ENCODE peak calls at places on chromosomes 11 and 22, in four cellular contexts. One of them, this sample, is unnamed.
A peak's percentile ranks its signal among the peaks of the same experiment; 100 is the strongest.

GRCh38 chr11:70381872-70382842 is 16.2 kb upstream of the CTTN start:
- DNase-seq in HepG2: no peak
- DNase-seq in GM12878: no peak
- DNase-seq in K562: peak; percentile 63
- DNase-seq in this sample: peak; percentile 95

GRCh38 chr11:61737131-61737530 is 15.3 kb upstream of the MYRF start:
- DNase-seq in GM12878: no peak
- DNase-seq in HepG2: no peak
- DNase-seq in K562: peak; percentile 59
- DNase-seq in this sample: no peak

GRCh38 chr11:96205460-96205809 is 137.6 kb downstream of the MAML2 start:
- DNase-seq in K562: no peak
- DNase-seq in GM12878: no peak
- DNase-seq in HepG2: no peak
- DNase-seq in this sample: no peak

GRCh38 chr11:64598106-64598796 is 7.2 kb downstream of the SLC22A12 start:
- DNase-seq in HepG2: no peak
- DNase-seq in K562: no peak
- DNase-seq in GM12878: no peak
- DNase-seq in this sample: no peak

GRCh38 chr11:66287256-66288137 is 1.4 kb downstream of the YIF1A start:
- DNase-seq in K562: no peak
- DNase-seq in GM12878: no peak
- DNase-seq in HepG2: no peak
- DNase-seq in this sample: no peak

GRCh38 chr11:76038608-76039007 is 167.7 kb downstream of the WNT11 start:
- DNase-seq in HepG2: no peak
- DNase-seq in GM12878: no peak
- DNase-seq in K562: no peak
- DNase-seq in this sample: no peak

GRCh38 chr22:37905534-37906363 is at the start of gene MICALL1:
- DNase-seq in GM12878: no peak
- DNase-seq in K562: peak; percentile 85
- DNase-seq in HepG2: no peak
- DNase-seq in this sample: peak; percentile 67

GRCh38 chr11:78220218-78221157 is 31.8 kb downstream of the USP35 start:
- DNase-seq in K562: no peak
- DNase-seq in GM12878: no peak
- DNase-seq in HepG2: no peak
- DNase-seq in this sample: no peak

GRCh38 chr11:14148653-14149273 is 186.2 kb downstream of the SPON1 start:
- DNase-seq in K562: no peak
- DNase-seq in GM12878: no peak
- DNase-seq in HepG2: peak; percentile 16
- DNase-seq in this sample: peak; percentile 44

GRCh38 chr11:10322830-10323792 is 18.2 kb downstream of the ADM start:
- DNase-seq in GM12878: no peak
- DNase-seq in HepG2: peak; percentile 84
- DNase-seq in K562: peak; percentile 64
- DNase-seq in this sample: peak; percentile 93

GRCh38 chr11:129896062-129896461 is 684 bp upstream of the NFRKB start:
- DNase-seq in GM12878: no peak
- DNase-seq in K562: peak; percentile 16
- DNase-seq in HepG2: no peak
- DNase-seq in this sample: no peak

GRCh38 chr22:43004362-43005035 is 10.4 kb downstream of the PACSIN2 start:
- DNase-seq in GM12878: no peak
- DNase-seq in K562: no peak
- DNase-seq in HepG2: peak; percentile 58
- DNase-seq in this sample: no peak

GRCh38 chr22:19959043-19959586 is 17.5 kb upstream of the TXNRD2 start:
- DNase-seq in HepG2: peak; percentile 92
- DNase-seq in K562: peak; percentile 100
- DNase-seq in GM12878: no peak
- DNase-seq in this sample: peak; percentile 39

GRCh38 chr11:27902981-27903624 is 202.8 kb upstream of the BDNF start:
- DNase-seq in K562: no peak
- DNase-seq in GM12878: no peak
- DNase-seq in HepG2: no peak
- DNase-seq in this sample: peak; percentile 73

GRCh38 chr11:69489031-69489745 is 7.7 kb downstream of the LINC01488 start:
- DNase-seq in GM12878: no peak
- DNase-seq in HepG2: no peak
- DNase-seq in K562: no peak
- DNase-seq in this sample: no peak

GRCh38 chr22:31923166-31923565 is 21.2 kb upstream of the YWHAH start:
- DNase-seq in K562: no peak
- DNase-seq in GM12878: no peak
- DNase-seq in HepG2: no peak
- DNase-seq in this sample: no peak

GRCh38 chr11:130037058-130037457 is 32.6 kb upstream of the APLP2 start:
- DNase-seq in HepG2: peak; percentile 77
- DNase-seq in K562: no peak
- DNase-seq in GM12878: no peak
- DNase-seq in this sample: peak; percentile 69

GRCh38 chr22:50270302-50271010 is at the start of gene MAPK11:
- DNase-seq in K562: peak; percentile 70
- DNase-seq in HepG2: peak; percentile 47
- DNase-seq in GM12878: no peak
- DNase-seq in this sample: peak; percentile 61

GRCh38 chr22:50269573-50270301 is 443 bp downstream of the MAPK11 start:
- DNase-seq in GM12878: no peak
- DNase-seq in HepG2: no peak
- DNase-seq in K562: peak; percentile 72
- DNase-seq in this sample: peak; percentile 31

GRCh38 chr22:50266994-50267393 is 3.2 kb downstream of the MAPK11 start:
- DNase-seq in HepG2: no peak
- DNase-seq in GM12878: no peak
- DNase-seq in K562: no peak
- DNase-seq in this sample: no peak

GRCh38 chr22:50267591-50268390 is 2.4 kb downstream of the MAPK11 start:
- DNase-seq in K562: peak; percentile 82
- DNase-seq in GM12878: no peak
- DNase-seq in HepG2: no peak
- DNase-seq in this sample: peak; percentile 38

GRCh38 chr22:50268655-50269113 is 1.5 kb downstream of the MAPK11 start:
- DNase-seq in K562: no peak
- DNase-seq in HepG2: no peak
- DNase-seq in GM12878: no peak
- DNase-seq in this sample: no peak
- H3K4me3 ChIP-seq in K562: no peak overlapping the region
- H3K4me3 ChIP-seq in HepG2: no peak overlapping the region
- H3K4me3 ChIP-seq in GM12878: no peak overlapping the region
- H3K4me3 ChIP-seq in this sample: no peak overlapping the region

DNA sequence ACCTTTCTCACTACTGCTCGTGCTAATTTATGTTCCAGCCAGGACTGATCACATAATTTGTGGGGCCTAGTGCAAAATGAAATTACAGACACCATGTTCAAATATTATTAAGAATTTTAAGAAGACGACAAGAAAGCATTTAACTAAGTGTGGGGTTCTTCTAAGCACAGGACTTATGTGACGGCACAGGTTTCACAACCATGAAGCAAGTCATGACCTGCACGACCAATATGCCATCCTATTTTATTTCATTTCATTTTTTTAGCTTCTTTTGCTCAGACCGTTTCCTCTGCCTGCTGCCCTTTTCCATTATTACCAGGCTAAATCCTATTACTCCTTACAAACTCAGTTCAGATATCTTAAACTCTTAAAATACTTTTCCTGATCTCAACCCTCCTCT is 462.5 kb downstream of the AASDHPPT start:
- DNase-seq in GM12878: no peak
- DNase-seq in K562: no peak
- DNase-seq in HepG2: no peak
- DNase-seq in this sample: no peak
- H2AFZ ChIP-seq in GM12878: no peak overlapping the region
- H2AFZ ChIP-seq in K562: no peak overlapping the region
- H2AFZ ChIP-seq in HepG2: no peak overlapping the region
- H2AFZ ChIP-seq in this sample: no peak overlapping the region

DNA sequence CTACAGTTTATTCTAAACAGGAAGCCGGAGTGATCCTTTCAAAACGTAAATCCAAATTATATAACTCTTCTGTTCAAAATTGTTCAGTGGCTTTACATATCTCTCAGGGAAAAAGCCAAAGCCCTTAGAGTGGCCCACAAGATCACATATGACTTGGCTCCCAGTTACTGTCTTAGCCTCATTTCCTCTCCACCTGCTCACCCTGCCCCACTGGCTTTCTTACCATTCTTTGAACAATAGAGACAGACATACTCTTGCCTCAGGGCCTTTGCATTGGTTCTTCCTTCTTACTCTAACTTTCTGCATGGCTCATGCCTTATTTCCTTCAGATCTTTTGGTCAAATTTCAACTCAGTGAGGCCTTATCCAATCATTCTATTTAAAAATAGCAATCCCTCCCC is 52.1 kb downstream of the STIM1 start:
- DNase-seq in GM12878: no peak
- DNase-seq in HepG2: no peak
- DNase-seq in K562: no peak
- DNase-seq in this sample: no peak
- TF ChIP-seq BHLHE40 in GM12878: no peak
- TF ChIP-seq BHLHE40 in HepG2: no peak
- TF ChIP-seq BHLHE40 in K562: no peak
- TF ChIP-seq BHLHE40 in this sample: no peak

DNA sequence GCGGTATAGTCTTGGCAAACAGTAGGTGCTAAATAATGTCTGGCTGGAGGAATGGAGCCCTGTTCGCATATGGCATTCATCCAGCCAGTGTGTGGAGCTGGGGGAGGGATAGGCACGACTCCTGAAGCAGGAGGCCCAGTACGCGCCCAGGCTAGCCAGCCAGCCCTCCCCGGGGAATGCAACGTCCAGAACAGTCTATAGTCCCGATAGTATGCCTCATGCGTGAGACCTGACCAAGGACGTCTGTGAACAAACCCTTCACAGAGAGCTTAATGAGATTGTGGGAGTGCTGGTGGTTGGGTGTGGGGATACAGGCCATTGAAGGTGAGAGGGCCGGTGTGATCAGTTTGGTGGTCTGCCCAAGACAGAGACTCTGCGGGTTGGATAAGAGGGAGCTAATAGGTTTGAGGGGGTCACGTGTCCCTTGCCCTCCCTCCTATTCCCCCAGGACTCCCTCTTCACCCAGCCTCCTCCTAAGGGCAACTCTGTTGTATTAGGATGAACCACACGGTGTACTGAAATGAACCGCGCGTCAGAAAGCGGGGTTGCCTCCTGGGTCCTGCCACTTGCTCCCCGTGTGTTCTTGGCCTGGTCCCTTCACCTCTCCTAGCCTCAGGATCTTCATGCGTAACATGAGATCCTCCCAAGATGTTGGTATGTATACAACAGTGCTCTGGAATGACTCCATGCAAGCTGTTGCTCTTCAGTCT is 987 bp upstream of the GRIK4 start:
- DNase-seq in K562: no peak
- DNase-seq in GM12878: no peak
- DNase-seq in HepG2: no peak
- DNase-seq in this sample: no peak
- H3K4me3 ChIP-seq in K562: no peak overlapping the region
- H3K4me3 ChIP-seq in GM12878: no peak overlapping the region
- H3K4me3 ChIP-seq in HepG2: no peak overlapping the region
- H3K4me3 ChIP-seq in this sample: no peak overlapping the region

DNA sequence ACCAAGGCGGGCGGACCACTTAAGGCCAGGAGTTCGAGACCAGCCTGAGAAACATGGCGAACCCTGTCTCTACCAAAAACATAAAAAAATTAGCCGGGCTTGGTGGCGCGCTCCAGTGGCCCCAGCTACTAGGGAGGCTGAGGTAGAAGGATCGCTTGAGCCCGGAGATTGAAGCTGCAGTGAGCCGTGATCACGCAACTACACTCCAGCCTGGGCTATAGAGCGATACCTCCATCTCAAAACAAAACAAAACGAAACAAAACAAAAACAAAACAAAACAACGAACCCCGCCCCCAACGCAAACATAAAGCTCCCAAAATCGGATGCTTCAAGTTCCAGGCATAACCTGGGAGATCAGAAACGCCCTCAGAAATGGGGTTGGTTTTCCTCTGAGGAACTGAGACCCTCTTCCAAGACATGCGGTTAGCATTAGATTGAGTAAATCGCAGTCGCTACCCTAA is 564 bp downstream of the LRRC51 start:
- DNase-seq in GM12878: no peak
- DNase-seq in K562: no peak
- DNase-seq in HepG2: no peak
- DNase-seq in this sample: no peak
- H2AFZ ChIP-seq in GM12878: peak overlapping the region; percentile 93
- H2AFZ ChIP-seq in K562: peak overlapping the region; percentile 99
- H2AFZ ChIP-seq in HepG2: no peak overlapping the region
- H2AFZ ChIP-seq in this sample: peak overlapping the region; percentile 94

GRCh38 chr11:46855167-46855566 is 9.1 kb upstream of the CKAP5 start:
- DNase-seq in K562: no peak
- DNase-seq in GM12878: no peak
- DNase-seq in HepG2: peak; percentile 32
- DNase-seq in this sample: peak; percentile 49
- TF ChIP-seq BHLHE40 in K562: no peak
- TF ChIP-seq BHLHE40 in GM12878: no peak
- TF ChIP-seq BHLHE40 in HepG2: no peak
- TF ChIP-seq BHLHE40 in this sample: no peak

GRCh38 chr11:1113405-1114201 is 38.9 kb downstream of the MUC2 start:
- DNase-seq in HepG2: no peak
- DNase-seq in K562: peak; percentile 55
- DNase-seq in GM12878: no peak
- DNase-seq in this sample: no peak
- H3K4me3 ChIP-seq in HepG2: no peak overlapping the region
- H3K4me3 ChIP-seq in K562: no peak overlapping the region
- H3K4me3 ChIP-seq in GM12878: no peak overlapping the region
- H3K4me3 ChIP-seq in this sample: no peak overlapping the region

This sample was measured in IMR-90.